ENCODE peak calls at places on chromosome 3, in nine cellular contexts. J is osteocyte; P is coronary artery; S is neural crest cell; N is CD4-positive, alpha-beta T cell; E is cardiac fibroblast; C is progenitor cell of endocrine pancreas; M is endothelial cell; G is neural progenitor cell. Y is an unnamed sample.

GRCh38 chr3:119562307-119562961 is 3.0 kb upstream of the CD80 start:
- DNase-seq in J (no peak), P (peak), S (no peak), N (peak), E (no peak), C (no peak), M (no peak), G (no peak), Y (no peak)

GRCh38 chr3:125057186-125057850 is 1.5 kb upstream of the HEG1 start:
- DNase-seq in J (no peak), P (no peak), S (no peak), N (no peak), E (peak), C (no peak), M (no peak), G (no peak), Y (no peak)

GRCh38 chr3:99534951-99535704 is 103.3 kb upstream of the COL8A1 start:
- DNase-seq in J (no peak), P (no peak), S (no peak), N (no peak), E (peak), C (no peak), M (no peak), G (no peak), Y (no peak)

GRCh38 chr3:133459400-133459799 is 59.5 kb downstream of the BFSP2 start:
- DNase-seq in J (no peak), P (no peak), S (no peak), N (no peak), E (peak), C (no peak), M (no peak), G (peak), Y (no peak)

GRCh38 chr3:112228786-112229185 is 65.2 kb downstream of the SLC9C1 start:
- DNase-seq in J (no peak), P (no peak), S (no peak), N (no peak), E (no peak), C (no peak), M (no peak), G (no peak), Y (no peak)

GRCh38 chr3:151901282-151901945 is 28.0 kb downstream of the SUCNR1 start:
- DNase-seq in J (no peak), P (no peak), S (no peak), N (no peak), E (no peak), C (no peak), M (no peak), G (no peak), Y (no peak)

GRCh38 chr3:47016934-47017435 is 37.5 kb downstream of the NBEAL2 start:
- DNase-seq in J (no peak), P (no peak), S (no peak), N (no peak), E (peak), C (no peak), M (no peak), G (no peak), Y (no peak)

GRCh38 chr3:11757441-11757875 is 89.2 kb downstream of the TAMM41 start:
- DNase-seq in J (no peak), P (no peak), S (no peak), N (no peak), E (peak), C (no peak), M (no peak), G (no peak), Y (no peak)

GRCh38 chr3:98900265-98901031 is 1.0 kb downstream of the DCBLD2 start:
- DNase-seq in J (no peak), P (no peak), S (no peak), N (no peak), E (no peak), C (no peak), M (no peak), G (peak), Y (no peak)

GRCh38 chr3:127535901-127536817 is 54.4 kb downstream of the TPRA1 start:
- DNase-seq in J (no peak), P (no peak), S (no peak), N (no peak), E (no peak), C (no peak), M (no peak), G (no peak), Y (no peak)

GRCh38 chr3:54120657-54121403 is 1.5 kb upstream of the CACNA2D3 start:
- DNase-seq in J (peak), P (no peak), S (no peak), N (no peak), E (peak), C (no peak), M (peak), G (peak), Y (no peak)

GRCh38 chr3:192188218-192188835 is 539.0 kb downstream of the FGF12 start:
- DNase-seq in J (no peak), P (no peak), S (peak), N (no peak), E (peak), C (peak), M (peak), G (peak), Y (no peak)

GRCh38 chr3:58560771-58561311 is 16.4 kb downstream of the FAM107A start:
- DNase-seq in J (peak), P (no peak), S (no peak), N (no peak), E (peak), C (no peak), M (peak), G (peak), Y (peak)

GRCh38 chr3:179020112-179020511 is 51.5 kb downstream of the ZMAT3 start:
- DNase-seq in J (no peak), P (no peak), S (no peak), N (no peak), E (peak), C (no peak), M (no peak), G (no peak), Y (no peak)

GRCh38 chr3:10511809-10512494 is 6.6 kb upstream of the ATP2B2 start:
- DNase-seq in J (no peak), P (no peak), S (no peak), N (no peak), E (peak), C (no peak), M (no peak), G (no peak), Y (no peak)

GRCh38 chr3:127180859-127181258 is 12.1 kb upstream of the PRR23E start:
- DNase-seq in J (peak), P (peak), S (no peak), N (no peak), E (no peak), C (no peak), M (no peak), G (no peak), Y (peak)

GRCh38 chr3:128824132-128824850 is 55.1 kb upstream of the ACAD9 start:
- DNase-seq in J (no peak), P (no peak), S (no peak), N (no peak), E (no peak), C (no peak), M (no peak), G (no peak), Y (no peak)

GRCh38 chr3:113094514-113094913 is 103.7 kb downstream of the GTPBP8 start:
- DNase-seq in J (no peak), P (no peak), S (no peak), N (no peak), E (no peak), C (no peak), M (no peak), G (peak), Y (no peak)

GRCh38 chr3:45988100-45988761 is 7.4 kb downstream of the FYCO1 start:
- DNase-seq in J (no peak), P (no peak), S (no peak), N (no peak), E (peak), C (no peak), M (no peak), G (no peak), Y (no peak)

GRCh38 chr3:160401301-160402095 is 2.0 kb downstream of the SMC4 start:
- DNase-seq in J (no peak), P (peak), S (no peak), N (no peak), E (peak), C (no peak), M (no peak), G (peak), Y (no peak)

GRCh38 chr3:49132437-49133225 is at the start of gene LAMB2:
- DNase-seq in J (peak), P (peak), S (peak), N (no peak), E (peak), C (peak), M (peak), G (peak), Y (no peak)

GRCh38 chr3:74447221-74447620 is 167.2 kb downstream of the CNTN3 start:
- DNase-seq in J (no peak), P (no peak), S (no peak), N (no peak), E (no peak), C (no peak), M (no peak), G (no peak), Y (no peak)

GRCh38 chr3:111607242-111607641 is 12.1 kb upstream of the ZBED2 start:
- DNase-seq in J (no peak), P (no peak), S (no peak), N (no peak), E (no peak), C (no peak), M (no peak), G (no peak), Y (no peak)

GRCh38 chr3:123449092-123449985 is 449 bp upstream of the ADCY5 start:
- DNase-seq in J (no peak), P (no peak), S (peak), N (no peak), E (peak), C (peak), M (peak), G (peak), Y (no peak)

GRCh38 chr3:109268181-109268580 is 48.1 kb downstream of the DPPA2 start:
- DNase-seq in J (no peak), P (no peak), S (no peak), N (no peak), E (no peak), C (no peak), M (no peak), G (no peak), Y (no peak)

GRCh38 chr3:114451561-114452018 is 157.8 kb downstream of the TIGIT start:
- DNase-seq in J (no peak), P (no peak), S (no peak), N (no peak), E (peak), C (no peak), M (no peak), G (no peak), Y (no peak)

GRCh38 chr3:99976584-99976983 is 137.7 kb downstream of the FILIP1L start:
- DNase-seq in J (no peak), P (no peak), S (no peak), N (no peak), E (no peak), C (no peak), M (no peak), G (no peak), Y (no peak)

GRCh38 chr3:101677436-101678286 is 729 bp upstream of the ZBTB11 start:
- DNase-seq in J (no peak), P (no peak), S (no peak), N (no peak), E (no peak), C (no peak), M (peak), G (peak), Y (no peak)

GRCh38 chr3:114218578-114219185 is 18.7 kb downstream of the ZNF80 start:
- DNase-seq in J (no peak), P (no peak), S (no peak), N (no peak), E (no peak), C (no peak), M (no peak), G (no peak), Y (no peak)

GRCh38 chr3:150367771-150368170 is 40.3 kb upstream of the TSC22D2 start:
- DNase-seq in J (no peak), P (no peak), S (no peak), N (no peak), E (peak), C (no peak), M (no peak), G (no peak), Y (no peak)

GRCh38 chr3:125386811-125387210 is 11.7 kb upstream of the ZNF148 start:
- DNase-seq in J (no peak), P (no peak), S (no peak), N (no peak), E (peak), C (no peak), M (no peak), G (peak), Y (no peak)

GRCh38 chr3:18438586-18438985 is 13.4 kb upstream of the SATB1 start:
- DNase-seq in J (no peak), P (no peak), S (no peak), N (peak), E (no peak), C (no peak), M (no peak), G (no peak), Y (no peak)

GRCh38 chr3:70065666-70066253 is 66.2 kb downstream of the SAMMSON start:
- DNase-seq in J (no peak), P (no peak), S (peak), N (no peak), E (no peak), C (no peak), M (peak), G (peak), Y (no peak)

GRCh38 chr3:136728918-136729317 is 23.3 kb downstream of the STAG1 start:
- DNase-seq in J (no peak), P (no peak), S (no peak), N (no peak), E (peak), C (no peak), M (no peak), G (peak), Y (no peak)

GRCh38 chr3:43053291-43053690 is 52.6 kb downstream of the POMGNT2 start:
- DNase-seq in J (peak), P (peak), S (no peak), N (no peak), E (no peak), C (no peak), M (no peak), G (no peak), Y (no peak)

GRCh38 chr3:16475766-16476165 is 37.7 kb downstream of the RFTN1 start:
- DNase-seq in J (no peak), P (no peak), S (no peak), N (no peak), E (no peak), C (no peak), M (no peak), G (no peak), Y (no peak)

DNA sequence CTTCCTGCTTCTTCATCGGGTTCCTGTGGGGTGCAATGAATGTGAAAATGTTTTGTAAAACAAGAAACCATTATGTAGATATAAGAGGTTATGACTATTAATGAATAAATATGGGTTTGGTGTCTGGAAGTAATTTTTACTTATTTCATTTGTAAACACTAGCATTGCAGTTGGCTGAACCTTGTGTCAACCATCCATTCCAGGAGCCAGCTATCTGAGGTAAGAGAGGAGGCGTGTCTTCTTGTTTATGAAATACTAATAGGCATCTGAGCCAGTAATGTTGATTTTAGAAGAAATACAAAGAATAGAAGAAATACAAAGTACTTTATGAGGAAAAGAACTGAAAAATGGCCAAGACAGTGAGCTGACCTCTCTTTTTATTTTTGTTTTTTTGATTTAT is 187.5 kb downstream of the LPP start:
- DNase-seq in J (no peak), P (no peak), S (no peak), N (no peak), E (no peak), C (no peak), M (no peak), G (no peak), Y (no peak)
- TF ChIP-seq CTCF in J (no peak), P (no peak), S (no peak), N (no peak), E (no peak), C (no peak), M (no peak), G (no peak), Y (no peak)

GRCh38 chr3:184362668-184363540 is 1.4 kb downstream of the POLR2H start:
- DNase-seq in J (peak), P (peak), S (peak), N (peak), E (peak), C (peak), M (peak), G (peak), Y (peak)
- TF ChIP-seq CTCF in J (peak), P (no peak), S (peak), N (peak), E (peak), C (peak), M (no peak), G (peak), Y (peak)

GRCh38 chr3:78857494-78858111 is 910.2 kb downstream of the ROBO1 start:
- DNase-seq in J (no peak), P (no peak), S (no peak), N (no peak), E (peak), C (no peak), M (no peak), G (no peak), Y (no peak)
- TF ChIP-seq CTCF in J (peak), P (no peak), S (no peak), N (no peak), E (no peak), C (peak), M (no peak), G (peak), Y (no peak)

DNA sequence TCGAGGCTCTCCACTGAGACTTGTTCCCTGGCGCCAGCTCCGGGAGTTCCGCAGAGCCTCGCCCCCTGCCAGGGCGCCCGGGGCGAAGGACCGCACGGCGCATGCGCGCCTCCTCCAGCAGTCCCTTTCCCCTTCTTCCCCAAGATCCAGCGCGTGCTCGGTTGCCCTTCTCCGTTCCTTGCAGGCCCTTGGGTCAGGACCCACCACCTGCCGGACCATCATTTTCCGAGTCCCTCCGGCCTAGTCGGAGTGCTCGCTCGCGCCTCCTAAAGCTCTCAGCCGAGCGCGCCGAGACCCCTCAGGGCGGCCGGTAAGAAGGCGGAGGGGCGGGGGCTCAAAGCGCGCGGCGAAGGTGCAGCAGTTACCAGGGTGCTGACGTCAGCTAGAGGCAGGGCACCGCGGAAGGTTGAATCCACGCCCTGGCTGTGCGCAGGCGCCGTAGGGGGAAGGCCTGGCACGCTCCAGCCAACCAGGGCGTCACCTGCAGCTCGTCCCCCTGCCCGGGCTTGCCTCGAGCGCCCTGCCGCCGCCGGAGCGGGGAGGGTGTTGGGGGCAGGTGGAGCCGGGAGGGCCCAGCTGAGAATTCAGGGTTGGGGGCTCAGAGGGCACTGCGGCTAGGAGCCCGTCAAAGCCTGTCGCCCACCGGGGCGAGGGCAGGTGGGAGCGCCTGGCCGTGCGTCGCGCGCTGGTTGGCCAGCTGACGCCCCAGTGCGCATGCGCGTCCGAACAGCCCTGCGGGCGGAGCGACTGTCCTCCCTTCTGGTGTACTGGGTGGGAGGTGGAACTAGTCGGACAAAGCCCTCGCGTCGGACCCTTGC is at the start of gene TCAIM:
- DNase-seq in J (peak), P (peak), S (peak), N (peak), E (peak), C (peak), M (peak), G (peak), Y (peak)
- TF ChIP-seq CTCF in J (no peak), P (no peak), S (peak), N (no peak), E (no peak), C (no peak), M (no peak), G (no peak), Y (no peak)

DNA sequence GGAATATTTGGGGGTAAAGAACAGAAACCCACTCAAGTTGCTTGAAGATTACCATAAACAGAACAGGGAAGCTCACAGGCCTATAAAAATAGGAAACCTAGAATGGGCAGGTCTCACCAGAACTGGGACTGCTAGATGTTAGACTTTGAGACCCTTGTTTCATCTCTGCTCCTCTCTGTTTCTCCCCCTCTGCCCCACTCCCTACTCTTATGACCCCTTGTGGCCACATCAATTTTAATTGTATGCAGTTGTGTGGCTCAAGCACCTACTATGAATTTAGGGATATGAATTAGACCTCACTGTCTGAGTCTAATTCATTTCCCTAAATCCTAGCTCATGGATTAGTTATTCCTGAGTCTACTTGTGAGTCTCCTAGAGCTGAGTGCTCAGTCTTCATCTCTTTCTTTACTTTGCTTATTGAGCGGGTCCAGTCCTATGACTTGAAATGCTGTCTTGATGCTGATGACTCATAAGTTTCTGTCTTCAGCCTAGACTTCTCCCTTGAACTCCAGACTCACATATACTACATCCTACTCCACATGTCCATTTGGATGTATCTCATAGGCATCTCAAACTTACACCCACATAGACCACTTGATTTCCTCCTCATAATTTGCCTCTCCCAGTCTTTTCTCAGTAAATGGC is 78.7 kb downstream of the ITPR1 start:
- DNase-seq in J (no peak), P (no peak), S (no peak), N (no peak), E (no peak), C (no peak), M (no peak), G (peak), Y (no peak)
- TF ChIP-seq CTCF in J (no peak), P (no peak), S (no peak), N (peak), E (peak), C (no peak), M (peak), G (peak), Y (no peak)